ENCODE peak calls at places on chromosome 5, in eight cellular contexts. One of them, this sample, is unnamed. For H3K27me3, the result is how much of the 10 kb centered on the place peaks cover.

GRCh38 chr5:103475629-103476240 is 86.9 kb downstream of the NUDT12 start:
- DNase-seq in left ventricle myocardium inferior: no peak
- DNase-seq in adrenal gland: no peak
- DNase-seq in body of pancreas: no peak
- DNase-seq in dorsolateral prefrontal cortex: no peak
- DNase-seq in AG04450: no peak
- DNase-seq in astrocyte: peak
- DNase-seq in HCT116: peak
- DNase-seq in this sample: no peak

GRCh38 chr5:142475102-142475501 is 150.3 kb upstream of the SPRY4 start:
- DNase-seq in left ventricle myocardium inferior: no peak
- DNase-seq in adrenal gland: no peak
- DNase-seq in body of pancreas: no peak
- DNase-seq in dorsolateral prefrontal cortex: no peak
- DNase-seq in AG04450: no peak
- DNase-seq in astrocyte: no peak
- DNase-seq in HCT116: no peak
- DNase-seq in this sample: no peak

GRCh38 chr5:10577371-10578291 is 13.8 kb downstream of the ANKRD33B start:
- DNase-seq in left ventricle myocardium inferior: peak
- DNase-seq in adrenal gland: peak
- DNase-seq in body of pancreas: no peak
- DNase-seq in dorsolateral prefrontal cortex: no peak
- DNase-seq in AG04450: no peak
- DNase-seq in astrocyte: no peak
- DNase-seq in HCT116: no peak
- DNase-seq in this sample: no peak

GRCh38 chr5:178353461-178353860 is 120.9 kb upstream of the PHYKPL start:
- DNase-seq in left ventricle myocardium inferior: no peak
- DNase-seq in adrenal gland: no peak
- DNase-seq in body of pancreas: no peak
- DNase-seq in dorsolateral prefrontal cortex: no peak
- DNase-seq in AG04450: no peak
- DNase-seq in astrocyte: no peak
- DNase-seq in HCT116: no peak
- DNase-seq in this sample: no peak

GRCh38 chr5:174446446-174446845 is 277.9 kb upstream of the MSX2 start:
- DNase-seq in left ventricle myocardium inferior: no peak
- DNase-seq in adrenal gland: no peak
- DNase-seq in body of pancreas: no peak
- DNase-seq in dorsolateral prefrontal cortex: no peak
- DNase-seq in AG04450: no peak
- DNase-seq in astrocyte: peak
- DNase-seq in HCT116: no peak
- DNase-seq in this sample: no peak

GRCh38 chr5:32426440-32427151 is 17.9 kb downstream of the ZFR start:
- DNase-seq in left ventricle myocardium inferior: no peak
- DNase-seq in adrenal gland: no peak
- DNase-seq in body of pancreas: no peak
- DNase-seq in dorsolateral prefrontal cortex: no peak
- DNase-seq in AG04450: no peak
- DNase-seq in astrocyte: no peak
- DNase-seq in HCT116: no peak
- DNase-seq in this sample: no peak

GRCh38 chr5:14488697-14489096 is 92.9 kb upstream of the OTULINL start:
- DNase-seq in left ventricle myocardium inferior: no peak
- DNase-seq in adrenal gland: no peak
- DNase-seq in body of pancreas: no peak
- DNase-seq in dorsolateral prefrontal cortex: no peak
- DNase-seq in AG04450: no peak
- DNase-seq in astrocyte: no peak
- DNase-seq in HCT116: no peak
- DNase-seq in this sample: no peak

GRCh38 chr5:40746703-40747102 is 9.1 kb downstream of the TTC33 start:
- DNase-seq in left ventricle myocardium inferior: no peak
- DNase-seq in adrenal gland: no peak
- DNase-seq in body of pancreas: no peak
- DNase-seq in dorsolateral prefrontal cortex: no peak
- DNase-seq in AG04450: no peak
- DNase-seq in astrocyte: no peak
- DNase-seq in HCT116: no peak
- DNase-seq in this sample: no peak

GRCh38 chr5:134603059-134603458 is 29.6 kb downstream of the SAR1B start:
- DNase-seq in left ventricle myocardium inferior: no peak
- DNase-seq in adrenal gland: no peak
- DNase-seq in body of pancreas: no peak
- DNase-seq in dorsolateral prefrontal cortex: no peak
- DNase-seq in AG04450: peak
- DNase-seq in astrocyte: peak
- DNase-seq in HCT116: no peak
- DNase-seq in this sample: no peak

GRCh38 chr5:172816887-172817418 is 17.1 kb upstream of the ERGIC1 start:
- DNase-seq in left ventricle myocardium inferior: no peak
- DNase-seq in adrenal gland: peak
- DNase-seq in body of pancreas: no peak
- DNase-seq in dorsolateral prefrontal cortex: no peak
- DNase-seq in AG04450: no peak
- DNase-seq in astrocyte: peak
- DNase-seq in HCT116: no peak
- DNase-seq in this sample: peak

GRCh38 chr5:101977729-101978345 is 318.2 kb downstream of the SLCO4C1 start:
- DNase-seq in left ventricle myocardium inferior: no peak
- DNase-seq in adrenal gland: no peak
- DNase-seq in body of pancreas: no peak
- DNase-seq in dorsolateral prefrontal cortex: no peak
- DNase-seq in AG04450: peak
- DNase-seq in astrocyte: peak
- DNase-seq in HCT116: peak
- DNase-seq in this sample: no peak

GRCh38 chr5:171450423-171451246 is 31.2 kb downstream of the FGF18 start:
- DNase-seq in left ventricle myocardium inferior: peak
- DNase-seq in adrenal gland: peak
- DNase-seq in body of pancreas: peak
- DNase-seq in dorsolateral prefrontal cortex: no peak
- DNase-seq in AG04450: peak
- DNase-seq in astrocyte: peak
- DNase-seq in HCT116: no peak
- DNase-seq in this sample: peak

GRCh38 chr5:142960309-142960696 is 190.1 kb downstream of the ARHGAP26 start:
- DNase-seq in left ventricle myocardium inferior: no peak
- DNase-seq in adrenal gland: peak
- DNase-seq in body of pancreas: no peak
- DNase-seq in dorsolateral prefrontal cortex: no peak
- DNase-seq in AG04450: peak
- DNase-seq in astrocyte: peak
- DNase-seq in HCT116: peak
- DNase-seq in this sample: peak

GRCh38 chr5:4941957-4942830 is 197.9 kb upstream of the ADAMTS16 start:
- DNase-seq in left ventricle myocardium inferior: no peak
- DNase-seq in adrenal gland: no peak
- DNase-seq in body of pancreas: peak
- DNase-seq in dorsolateral prefrontal cortex: no peak
- DNase-seq in AG04450: no peak
- DNase-seq in astrocyte: no peak
- DNase-seq in HCT116: no peak
- DNase-seq in this sample: no peak

GRCh38 chr5:78889759-78890158 is 95.4 kb downstream of the ARSB start:
- DNase-seq in left ventricle myocardium inferior: no peak
- DNase-seq in adrenal gland: no peak
- DNase-seq in body of pancreas: no peak
- DNase-seq in dorsolateral prefrontal cortex: no peak
- DNase-seq in AG04450: no peak
- DNase-seq in astrocyte: peak
- DNase-seq in HCT116: no peak
- DNase-seq in this sample: no peak
- H3K27me3 ChIP-seq in left ventricle myocardium inferior: under half
- H3K27me3 ChIP-seq in adrenal gland: under half
- H3K27me3 ChIP-seq in body of pancreas: under half
- H3K27me3 ChIP-seq in dorsolateral prefrontal cortex: under half
- H3K27me3 ChIP-seq in AG04450: under half
- H3K27me3 ChIP-seq in astrocyte: under half
- H3K27me3 ChIP-seq in HCT116: under half
- H3K27me3 ChIP-seq in this sample: under half

GRCh38 chr5:139797335-139797734 is 1.7 kb downstream of the PSD2 start:
- DNase-seq in left ventricle myocardium inferior: no peak
- DNase-seq in adrenal gland: no peak
- DNase-seq in body of pancreas: no peak
- DNase-seq in dorsolateral prefrontal cortex: no peak
- DNase-seq in AG04450: no peak
- DNase-seq in astrocyte: no peak
- DNase-seq in HCT116: no peak
- DNase-seq in this sample: no peak

GRCh38 chr5:139799359-139799758 is 3.8 kb downstream of the PSD2 start:
- DNase-seq in left ventricle myocardium inferior: no peak
- DNase-seq in adrenal gland: no peak
- DNase-seq in body of pancreas: no peak
- DNase-seq in dorsolateral prefrontal cortex: no peak
- DNase-seq in AG04450: no peak
- DNase-seq in astrocyte: no peak
- DNase-seq in HCT116: no peak
- DNase-seq in this sample: no peak

GRCh38 chr5:139797856-139798510 is 2.4 kb downstream of the PSD2 start:
- DNase-seq in left ventricle myocardium inferior: no peak
- DNase-seq in adrenal gland: no peak
- DNase-seq in body of pancreas: no peak
- DNase-seq in dorsolateral prefrontal cortex: no peak
- DNase-seq in AG04450: no peak
- DNase-seq in astrocyte: no peak
- DNase-seq in HCT116: no peak
- DNase-seq in this sample: no peak

GRCh38 chr5:139796061-139796806 is 626 bp downstream of the PSD2 start:
- DNase-seq in left ventricle myocardium inferior: no peak
- DNase-seq in adrenal gland: no peak
- DNase-seq in body of pancreas: no peak
- DNase-seq in dorsolateral prefrontal cortex: no peak
- DNase-seq in AG04450: no peak
- DNase-seq in astrocyte: no peak
- DNase-seq in HCT116: no peak
- DNase-seq in this sample: no peak

DNA sequence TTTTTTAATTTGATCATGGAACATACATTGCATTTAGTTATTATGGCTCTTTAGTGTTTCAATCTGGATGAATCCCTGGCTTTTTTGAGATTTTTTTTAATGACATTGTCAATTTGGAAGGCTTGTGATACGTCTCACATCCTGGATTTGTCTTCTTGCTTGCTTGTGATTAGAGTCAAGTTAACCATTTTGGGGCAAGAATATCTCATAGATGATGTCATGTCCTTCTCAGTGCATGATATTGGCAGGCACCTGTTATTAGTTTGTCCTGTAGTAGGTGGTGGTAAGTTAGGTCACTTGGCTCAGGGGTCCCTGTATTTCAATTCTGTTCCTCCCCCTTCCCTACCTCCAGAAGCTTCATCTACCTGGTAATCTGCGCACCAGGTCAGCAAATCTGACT is 3.3 kb downstream of the PSD2 start:
- DNase-seq in left ventricle myocardium inferior: no peak
- DNase-seq in adrenal gland: no peak
- DNase-seq in body of pancreas: no peak
- DNase-seq in dorsolateral prefrontal cortex: no peak
- DNase-seq in AG04450: no peak
- DNase-seq in astrocyte: no peak
- DNase-seq in HCT116: no peak
- DNase-seq in this sample: no peak
- H3K4me3 ChIP-seq in left ventricle myocardium inferior: no peak
- H3K4me3 ChIP-seq in adrenal gland: no peak
- H3K4me3 ChIP-seq in body of pancreas: no peak
- H3K4me3 ChIP-seq in dorsolateral prefrontal cortex: peak
- H3K4me3 ChIP-seq in AG04450: no peak
- H3K4me3 ChIP-seq in astrocyte: no peak
- H3K4me3 ChIP-seq in HCT116: no peak
- H3K4me3 ChIP-seq in this sample: no peak

GRCh38 chr5:125085797-125086505 is 339.5 kb upstream of the ZNF608 start:
- DNase-seq in left ventricle myocardium inferior: no peak
- DNase-seq in adrenal gland: no peak
- DNase-seq in body of pancreas: no peak
- DNase-seq in dorsolateral prefrontal cortex: no peak
- DNase-seq in AG04450: no peak
- DNase-seq in astrocyte: no peak
- DNase-seq in HCT116: no peak
- DNase-seq in this sample: no peak
- TF ChIP-seq CTCF in left ventricle myocardium inferior: no peak
- TF ChIP-seq CTCF in adrenal gland: no peak
- TF ChIP-seq CTCF in body of pancreas: no peak
- TF ChIP-seq CTCF in dorsolateral prefrontal cortex: no peak
- TF ChIP-seq CTCF in AG04450: no peak
- TF ChIP-seq CTCF in astrocyte: no peak
- TF ChIP-seq CTCF in HCT116: no peak
- TF ChIP-seq CTCF in this sample: no peak

DNA sequence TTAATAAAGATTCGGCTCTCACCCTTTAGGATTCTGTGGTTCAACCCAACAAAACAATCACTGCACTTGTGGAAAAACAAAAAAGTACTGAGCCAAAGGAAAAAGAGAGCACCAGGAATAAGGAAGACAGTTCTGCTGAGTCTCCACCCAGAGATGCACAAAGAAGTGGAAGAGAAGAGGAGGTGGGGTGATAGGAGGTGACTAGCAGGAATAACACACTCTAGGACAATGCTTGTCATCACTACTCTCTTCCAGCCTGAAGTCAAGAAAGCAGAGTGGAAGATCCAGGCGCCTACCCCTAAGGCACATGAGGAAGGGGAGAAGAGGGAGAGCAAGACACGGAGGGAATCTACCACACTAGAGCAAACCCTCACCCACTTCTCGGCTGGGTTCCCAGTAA is 1.8 kb downstream of the SLIT3 start:
- DNase-seq in left ventricle myocardium inferior: no peak
- DNase-seq in adrenal gland: no peak
- DNase-seq in body of pancreas: no peak
- DNase-seq in dorsolateral prefrontal cortex: no peak
- DNase-seq in AG04450: no peak
- DNase-seq in astrocyte: no peak
- DNase-seq in HCT116: no peak
- DNase-seq in this sample: no peak
- H3K27me3 ChIP-seq in left ventricle myocardium inferior: half or more
- H3K27me3 ChIP-seq in adrenal gland: under half
- H3K27me3 ChIP-seq in body of pancreas: under half
- H3K27me3 ChIP-seq in dorsolateral prefrontal cortex: under half
- H3K27me3 ChIP-seq in AG04450: under half
- H3K27me3 ChIP-seq in astrocyte: under half
- H3K27me3 ChIP-seq in HCT116: under half
- H3K27me3 ChIP-seq in this sample: under half

GRCh38 chr5:64690417-64691151 is at the start of gene SHISAL2B:
- DNase-seq in left ventricle myocardium inferior: no peak
- DNase-seq in adrenal gland: no peak
- DNase-seq in body of pancreas: peak
- DNase-seq in dorsolateral prefrontal cortex: no peak
- DNase-seq in AG04450: no peak
- DNase-seq in astrocyte: peak
- DNase-seq in HCT116: no peak
- DNase-seq in this sample: no peak
- H3K4me3 ChIP-seq in left ventricle myocardium inferior: peak
- H3K4me3 ChIP-seq in adrenal gland: no peak
- H3K4me3 ChIP-seq in body of pancreas: no peak
- H3K4me3 ChIP-seq in dorsolateral prefrontal cortex: peak
- H3K4me3 ChIP-seq in AG04450: peak
- H3K4me3 ChIP-seq in astrocyte: peak
- H3K4me3 ChIP-seq in HCT116: no peak
- H3K4me3 ChIP-seq in this sample: peak